ENCODE peak calls at places on chromosomes 6 and 20, in seven cellular contexts. M, Y, V, N, P, H and O are unnamed samples.

GRCh38 chr6:123967900-123968299 is 164.2 kb downstream of the NKAIN2 start:
- DNase-seq in H (no peak), P (no peak), V (no peak), N (no peak), Y (no peak), M (no peak), O (no peak)

GRCh38 chr6:16950311-16950710 is 151.5 kb upstream of the STMND1 start:
- DNase-seq in V (no peak), P (no peak), H (no peak), Y (no peak), M (no peak), N (no peak), O (no peak)

GRCh38 chr20:34541264-34541901 is 17.1 kb upstream of the MAP1LC3A start:
- DNase-seq in N (no peak), Y (no peak), H (no peak), P (no peak), V (no peak), M (no peak), O (no peak)

GRCh38 chr20:32231847-32232246 is 24.2 kb downstream of the POFUT1 start:
- DNase-seq in H (no peak), P (no peak), Y (no peak), V (no peak), N (no peak), M (no peak), O (peak; percentile 61)

GRCh38 chr6:24197892-24198291 is 71.9 kb downstream of the NRSN1 start:
- DNase-seq in H (no peak), N (no peak), Y (no peak), P (no peak), M (no peak), V (peak; percentile 41), O (no peak)

GRCh38 chr6:159887146-159887545 is 3.6 kb upstream of the MAS1 start:
- DNase-seq in V (no peak), P (no peak), M (no peak), N (no peak), Y (no peak), H (no peak), O (no peak)

GRCh38 chr6:107361568-107362270 is 97.6 kb downstream of the PDSS2 start:
- DNase-seq in M (no peak), V (peak; percentile 85), N (peak; percentile 13), H (no peak), P (no peak), Y (no peak), O (peak; percentile 82)

GRCh38 chr6:137172734-137173431 is 561 bp downstream of the IL22RA2 start:
- DNase-seq in Y (no peak), M (no peak), V (no peak), P (no peak), H (no peak), N (no peak), O (no peak)

GRCh38 chr20:25225642-25226432 is 22.0 kb upstream of the PYGB start:
- DNase-seq in Y (no peak), M (no peak), V (no peak), P (no peak), N (no peak), H (no peak), O (no peak)

DNA sequence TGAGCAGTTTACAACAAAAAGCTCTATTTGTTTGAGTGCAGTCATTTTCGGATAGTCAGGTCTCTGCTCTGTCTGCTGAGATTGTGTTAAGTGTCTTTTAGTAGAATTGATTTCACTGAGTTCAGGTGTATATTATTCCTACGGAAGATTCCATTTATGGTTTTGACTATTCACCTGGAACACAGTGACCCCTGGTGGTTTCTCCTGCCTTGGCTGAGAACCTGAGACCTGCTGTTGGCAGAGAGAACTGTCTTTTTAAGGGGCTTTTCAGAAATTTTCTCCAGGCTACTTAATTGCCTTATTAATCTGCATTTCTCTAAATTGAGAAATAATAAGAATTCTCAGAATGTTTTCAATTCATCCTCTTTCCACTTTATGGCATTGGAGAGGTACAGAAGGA is 508.0 kb downstream of the TBC1D32 start:
- DNase-seq in H (no peak), Y (peak; percentile 23), P (peak; percentile 27), N (no peak), V (peak; percentile 52), M (peak; percentile 53), O (no peak)
- TF ChIP-seq CEBPB in H (no peak), Y (no peak), P (no peak), N (no peak), V (no peak), M (no peak), O (no peak)

DNA sequence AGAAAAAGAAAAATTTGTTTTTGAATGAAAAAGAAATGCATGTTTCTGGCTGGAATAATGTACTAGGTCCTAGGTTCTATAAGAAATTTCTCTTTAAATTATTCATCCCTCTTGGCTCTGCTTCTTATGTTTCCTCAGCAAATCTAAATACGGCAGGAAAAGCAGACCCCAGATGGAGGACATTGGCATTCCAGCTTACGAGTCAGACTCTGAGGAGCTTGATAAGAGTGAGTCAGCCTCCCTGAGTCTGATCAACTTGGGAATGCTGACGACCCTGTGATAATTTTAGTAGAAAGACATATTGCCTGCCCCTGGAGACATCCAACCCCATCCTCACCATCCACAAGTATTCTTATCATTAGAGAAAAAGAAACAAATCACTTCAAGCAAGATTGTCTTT is 509.7 kb upstream of the MARCKS start:
- DNase-seq in N (no peak), V (no peak), H (no peak), Y (no peak), P (no peak), M (no peak), O (peak; percentile 87)
- TF ChIP-seq CEBPB in N (no peak), V (no peak), H (no peak), Y (no peak), P (no peak), M (no peak), O (no peak)

DNA sequence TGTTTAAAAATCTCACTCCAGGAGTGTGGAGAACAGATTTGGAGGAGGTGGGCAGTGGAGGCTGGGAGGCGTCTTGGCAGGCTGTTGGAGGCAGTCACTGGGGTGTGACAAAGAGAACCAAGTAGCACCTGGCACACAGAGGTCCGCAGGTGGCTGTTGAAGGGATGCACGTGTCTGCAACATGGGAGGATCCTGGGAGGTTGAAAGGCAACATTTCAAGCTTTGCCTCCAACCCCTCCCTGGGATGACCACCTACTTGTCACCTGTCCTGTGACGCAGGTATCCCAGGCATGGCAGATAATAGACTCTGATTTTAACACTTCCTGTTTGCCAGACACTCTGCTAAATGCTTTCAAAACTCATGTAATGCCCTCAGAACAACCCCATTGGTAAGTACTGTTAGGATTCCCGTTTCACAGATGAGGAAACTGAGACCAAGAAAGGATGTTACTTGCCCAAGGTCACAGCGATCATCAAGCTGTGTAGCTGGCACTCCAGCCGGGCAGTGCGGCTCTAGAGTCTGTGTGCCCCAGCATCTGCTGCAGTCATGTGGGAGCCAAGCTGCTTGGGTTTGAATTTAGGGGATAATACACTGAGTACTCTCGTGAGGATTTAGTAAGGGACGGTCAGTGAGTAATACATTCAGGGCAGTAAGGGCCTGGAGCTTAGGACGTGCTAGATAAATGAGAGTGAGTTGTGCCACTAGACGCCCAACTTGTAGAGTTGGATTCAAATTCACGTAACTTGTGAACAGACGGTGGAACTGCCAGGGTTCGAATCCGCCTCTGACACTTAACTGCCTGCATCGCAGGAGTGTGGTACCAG is 69.9 kb downstream of the EYA2 start:
- DNase-seq in Y (no peak), H (no peak), N (no peak), V (no peak), M (no peak), P (no peak), O (no peak)
- TF ChIP-seq CEBPB in Y (no peak), H (no peak), N (no peak), V (no peak), M (no peak), P (no peak), O (no peak)

GRCh38 chr6:72826744-72827438 is 205.0 kb downstream of the KCNQ5 start:
- DNase-seq in N (no peak), M (no peak), H (no peak), P (no peak), V (no peak), Y (no peak), O (peak; percentile 59)

GRCh38 chr6:72836971-72837370 is 215.1 kb downstream of the KCNQ5 start:
- DNase-seq in H (no peak), N (no peak), V (no peak), M (no peak), P (no peak), Y (no peak), O (no peak)

GRCh38 chr6:72828904-72829303 is 207.0 kb downstream of the KCNQ5 start:
- DNase-seq in M (no peak), N (no peak), P (no peak), V (no peak), H (no peak), Y (no peak), O (no peak)

GRCh38 chr6:72835749-72836148 is 213.9 kb downstream of the KCNQ5 start:
- DNase-seq in P (no peak), N (no peak), Y (no peak), M (no peak), H (peak; percentile 5), V (no peak), O (no peak)

GRCh38 chr6:72832271-72832670 is 210.4 kb downstream of the KCNQ5 start:
- DNase-seq in H (no peak), Y (no peak), P (no peak), M (no peak), N (no peak), V (no peak), O (no peak)
- TF ChIP-seq CEBPB in H (no peak), Y (no peak), P (no peak), M (no peak), N (no peak), V (no peak), O (no peak)

GRCh38 chr6:21048047-21048446 is 513.8 kb downstream of the CDKAL1 start:
- DNase-seq in V (no peak), P (no peak), H (no peak), Y (no peak), N (no peak), M (no peak), O (no peak)
- TF ChIP-seq CEBPB in V (no peak), P (no peak), H (no peak), Y (no peak), N (no peak), M (no peak), O (no peak)

DNA sequence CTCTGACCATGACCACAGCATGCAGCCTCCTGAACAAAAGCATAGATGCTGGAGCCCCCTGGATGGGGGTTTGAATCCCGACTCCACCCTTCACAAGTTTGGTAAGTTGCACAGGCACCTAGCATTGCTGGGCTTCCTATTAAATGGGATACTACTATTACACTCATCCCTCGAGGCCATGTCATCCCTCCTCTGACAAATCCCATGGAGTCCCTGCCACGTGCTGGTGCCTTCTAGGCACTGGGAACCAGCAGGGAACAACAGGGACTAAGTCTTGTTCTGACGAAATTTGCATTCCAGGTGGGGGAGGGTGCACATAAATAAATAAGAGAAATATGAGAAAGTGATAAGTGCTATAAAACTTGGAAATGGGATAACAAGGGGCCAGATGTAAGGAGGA is 15.3 kb upstream of the SIRPA start:
- DNase-seq in V (no peak), N (no peak), P (no peak), Y (no peak), H (no peak), M (no peak), O (peak; percentile 39)
- TF ChIP-seq CEBPB in V (no peak), N (no peak), P (no peak), Y (no peak), H (no peak), M (no peak), O (peak; percentile 25)

GRCh38 chr6:151400473-151400872 is 9.1 kb upstream of the ZBTB2 start:
- DNase-seq in Y (no peak), M (no peak), H (no peak), P (no peak), V (no peak), N (no peak), O (peak; percentile 75)
- TF ChIP-seq CEBPB in Y (no peak), M (no peak), H (no peak), P (no peak), V (no peak), N (no peak), O (peak; percentile 12)